ENCODE peak calls at places on chromosomes 6 and 20, in eight cellular contexts. V is stomach, P is spleen, N is heart left ventricle, G is tibial nerve, E is HCT116, H is adrenal gland, J is transverse colon. W is an unnamed sample.

GRCh38 chr6:161951139-161951538 is 677.3 kb upstream of the AGPAT4 start:
- DNase-seq in H (no peak), N (no peak), G (no peak), V (no peak), P (no peak), E (no peak), J (no peak), W (no peak)

GRCh38 chr6:151958332-151958731 is 150.8 kb downstream of the ESR1 start:
- DNase-seq in J (no peak), H (no peak), P (no peak), E (no peak), V (no peak), N (no peak), G (no peak), W (no peak)

GRCh38 chr6:11439017-11439420 is 98.5 kb upstream of the TMEM170B start:
- DNase-seq in N (no peak), V (no peak), J (no peak), P (no peak), H (no peak), E (no peak), G (no peak), W (no peak)

GRCh38 chr20:41058007-41058673 is 29.5 kb downstream of the TOP1 start:
- DNase-seq in N (no peak), V (no peak), G (no peak), P (no peak), E (peak), H (no peak), J (no peak), W (peak)

GRCh38 chr6:37024665-37025337 is 19.3 kb downstream of the FGD2 start:
- DNase-seq in P (peak), N (no peak), V (peak), J (no peak), H (peak), G (no peak), E (peak), W (no peak)

GRCh38 chr20:35171753-35172433 is at the start of gene PROCR:
- DNase-seq in N (peak), V (peak), J (peak), E (peak), G (peak), P (peak), H (peak), W (peak)

GRCh38 chr6:113859349-113860164 is 2.4 kb downstream of the MARCKS start:
- DNase-seq in J (peak), P (peak), E (no peak), G (peak), V (peak), N (peak), H (no peak), W (no peak)

GRCh38 chr6:15066433-15067337 is 179.2 kb upstream of the JARID2 start:
- DNase-seq in G (peak), N (no peak), H (peak), P (peak), J (peak), E (no peak), V (no peak), W (peak)

GRCh38 chr6:111423960-111424846 is 58.8 kb downstream of the REV3L start:
- DNase-seq in P (no peak), G (no peak), V (peak), J (peak), H (peak), N (no peak), E (no peak), W (peak)

GRCh38 chr20:52829111-52829510 is 143.0 kb upstream of the TSHZ2 start:
- DNase-seq in V (no peak), J (no peak), H (no peak), N (no peak), P (no peak), G (no peak), E (no peak), W (no peak)

GRCh38 chr6:81304486-81304885 is 448.0 kb downstream of the TENT5A start:
- DNase-seq in G (no peak), E (no peak), V (no peak), P (no peak), N (no peak), H (no peak), J (no peak), W (no peak)

GRCh38 chr20:37711987-37712961 is 18.4 kb downstream of the CTNNBL1 start:
- DNase-seq in P (no peak), N (no peak), J (no peak), E (no peak), V (peak), H (no peak), G (no peak), W (peak)

GRCh38 chr6:138523347-138524210 is 24.3 kb upstream of the NHSL1 start:
- DNase-seq in G (no peak), E (no peak), H (no peak), N (no peak), P (no peak), V (no peak), J (no peak), W (no peak)

GRCh38 chr20:51204051-51204450 is 181.1 kb upstream of the KCNG1 start:
- DNase-seq in G (no peak), N (no peak), J (no peak), V (no peak), E (no peak), H (no peak), P (no peak), W (no peak)

GRCh38 chr6:34235605-34236422 is 859 bp upstream of the HMGA1 start:
- DNase-seq in J (peak), N (peak), E (no peak), H (peak), G (peak), V (peak), P (peak), W (peak)

GRCh38 chr20:5482791-5483190 is 166.0 kb upstream of the PROKR2 start:
- DNase-seq in G (no peak), P (no peak), J (no peak), N (no peak), V (no peak), E (no peak), H (no peak), W (no peak)

GRCh38 chr6:73121421-73121993 is 103.8 kb downstream of the KHDC1L start:
- DNase-seq in E (no peak), H (no peak), G (no peak), V (no peak), J (no peak), N (no peak), P (no peak), W (no peak)

GRCh38 chr6:131917318-131917717 is 33.9 kb downstream of the CCN2 start:
- DNase-seq in H (no peak), G (no peak), E (no peak), P (no peak), J (no peak), N (no peak), V (no peak), W (no peak)

GRCh38 chr6:13024616-13025015 is 303.7 kb downstream of the TBC1D7 start:
- DNase-seq in N (no peak), V (no peak), J (no peak), H (no peak), P (no peak), G (no peak), E (no peak), W (no peak)

GRCh38 chr6:37371158-37372083 is 17.6 kb downstream of the RNF8 start:
- DNase-seq in N (no peak), H (no peak), G (no peak), P (no peak), V (no peak), J (no peak), E (no peak), W (no peak)

GRCh38 chr6:157647261-157647915 is 175.7 kb upstream of the SNX9 start:
- DNase-seq in G (no peak), J (no peak), E (no peak), H (no peak), P (no peak), V (no peak), N (no peak), W (no peak)

GRCh38 chr6:32416031-32416430 is 9.1 kb upstream of the BTNL2 start:
- DNase-seq in E (no peak), N (no peak), J (no peak), P (no peak), V (no peak), H (no peak), G (no peak), W (no peak)

GRCh38 chr6:157912326-157912725 is 69.3 kb upstream of the SYNJ2 start:
- DNase-seq in N (no peak), E (no peak), J (no peak), H (no peak), V (no peak), G (no peak), P (no peak), W (no peak)

GRCh38 chr6:91094806-91095475 is 508.1 kb upstream of the MAP3K7 start:
- DNase-seq in P (no peak), V (no peak), H (no peak), E (no peak), G (no peak), N (no peak), J (no peak), W (no peak)

GRCh38 chr6:118408863-118409262 is 139.2 kb upstream of the PLN start:
- DNase-seq in H (no peak), E (no peak), P (no peak), G (no peak), V (no peak), J (no peak), N (no peak), W (no peak)

GRCh38 chr6:107434812-107435211 is 24.6 kb downstream of the PDSS2 start:
- DNase-seq in N (no peak), P (no peak), G (no peak), H (no peak), J (no peak), V (no peak), E (no peak), W (no peak)

GRCh38 chr6:93407186-93407585 is 12.2 kb downstream of the EPHA7 start:
- DNase-seq in J (no peak), E (no peak), P (no peak), G (no peak), N (no peak), V (no peak), H (no peak), W (no peak)

GRCh38 chr6:44339763-44340625 is 2.5 kb upstream of the SPATS1 start:
- DNase-seq in E (no peak), J (no peak), G (no peak), N (no peak), V (no peak), P (no peak), H (peak), W (no peak)

GRCh38 chr6:48615041-48615440 is 504.0 kb upstream of the PTCHD4 start:
- DNase-seq in H (no peak), G (no peak), E (no peak), J (no peak), V (no peak), P (no peak), N (no peak), W (no peak)

GRCh38 chr6:44641344-44641743 is 253.8 kb downstream of the CDC5L start:
- DNase-seq in V (no peak), G (no peak), P (no peak), H (no peak), N (no peak), E (no peak), J (no peak), W (no peak)

GRCh38 chr6:3697609-3698008 is 53.9 kb downstream of the PXDC1 start:
- DNase-seq in E (no peak), H (no peak), J (no peak), G (no peak), P (no peak), V (no peak), N (no peak), W (no peak)

GRCh38 chr20:44692932-44693476 is 22.2 kb upstream of the CCN5 start:
- DNase-seq in H (peak), V (peak), G (peak), N (peak), J (peak), E (peak), P (no peak), W (no peak)

DNA sequence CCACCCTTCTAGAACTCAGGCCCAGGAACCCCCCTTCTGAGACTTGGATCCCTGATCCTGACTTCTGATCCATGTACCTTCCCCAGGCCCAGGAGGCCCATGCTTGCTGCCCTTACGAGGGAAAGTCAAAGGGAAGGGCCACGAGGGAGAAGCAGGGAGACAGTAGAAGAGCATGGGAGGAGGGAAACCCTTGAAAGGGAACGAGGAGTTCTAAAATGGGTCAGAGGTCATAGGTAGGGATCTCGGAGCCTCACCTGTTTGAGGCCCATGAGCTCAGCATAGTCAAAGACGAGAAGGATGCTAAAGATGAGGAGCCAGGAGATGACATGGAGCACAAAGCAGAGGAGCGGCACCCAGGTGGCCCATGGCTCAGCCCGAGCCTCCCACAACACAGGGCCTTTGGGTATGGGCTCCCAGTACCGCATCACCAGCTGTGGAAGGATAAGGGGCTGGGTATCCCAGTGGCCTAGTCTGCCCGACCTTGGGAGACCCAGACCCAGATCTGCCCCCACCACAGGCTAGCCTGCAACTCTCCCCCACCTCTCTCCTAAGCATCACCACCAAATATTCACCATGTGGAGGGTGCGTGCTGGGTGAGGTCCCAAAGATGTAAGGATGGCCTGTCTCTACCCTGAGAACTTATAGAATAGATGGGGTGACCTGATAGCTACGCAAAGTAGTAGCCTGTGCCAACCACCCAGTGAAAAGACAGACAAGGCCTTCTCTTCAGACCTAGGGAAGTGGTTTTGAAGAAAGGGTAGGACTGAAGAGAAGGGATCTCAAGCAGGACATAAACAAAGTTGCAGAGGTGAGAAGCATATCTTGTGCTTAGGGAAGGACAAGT is 1.5 kb downstream of the NRM start:
- DNase-seq in V (no peak), G (no peak), H (no peak), J (no peak), N (no peak), P (peak), E (no peak), W (no peak)
- TF ChIP-seq POLR2A in V (no peak), G (no peak), H (no peak), J (no peak), N (no peak), P (no peak), E (no peak), W (no peak)

GRCh38 chr6:70563540-70563939 is 3.2 kb upstream of the SDHAF4 start:
- DNase-seq in N (no peak), E (no peak), P (no peak), G (no peak), H (peak), V (no peak), J (no peak), W (no peak)

GRCh38 chr6:70566751-70567382 is at the start of gene SDHAF4:
- DNase-seq in E (peak), G (peak), P (peak), H (peak), J (peak), V (peak), N (peak), W (peak)
- TF ChIP-seq POLR2A in E (peak), G (peak), P (no peak), H (no peak), J (peak), V (no peak), N (peak), W (peak)

GRCh38 chr6:39887692-39888450 is 46.4 kb downstream of the MOCS1 start:
- DNase-seq in H (peak), J (peak), V (peak), G (peak), E (no peak), N (peak), P (no peak), W (no peak)
- TF ChIP-seq POLR2A in H (no peak), J (no peak), V (no peak), G (no peak), E (no peak), N (no peak), P (no peak), W (no peak)

DNA sequence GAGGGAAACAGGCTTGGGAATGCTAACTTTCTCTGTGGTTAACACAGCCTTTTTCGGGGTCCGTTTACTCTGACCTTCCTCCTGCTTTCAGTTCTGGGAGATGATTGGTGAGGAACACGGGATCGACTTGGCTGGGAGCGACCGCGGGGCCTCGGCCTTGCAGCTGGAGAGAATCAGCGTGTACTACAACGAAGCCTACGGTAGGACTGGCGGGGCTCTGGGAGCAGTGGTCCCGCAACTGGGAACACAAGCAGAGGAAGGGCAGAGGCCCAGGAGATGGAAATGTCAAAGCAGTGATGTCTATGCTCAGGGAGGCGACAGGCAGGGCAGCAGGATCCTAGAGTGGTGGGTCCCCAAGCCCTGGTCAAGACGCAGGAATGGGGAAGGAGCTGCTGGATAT is 3.5 kb downstream of the TUBB1 start:
- DNase-seq in J (no peak), V (no peak), N (no peak), H (no peak), P (peak), G (no peak), E (no peak), W (no peak)
- TF ChIP-seq POLR2A in J (no peak), V (no peak), N (no peak), H (no peak), P (no peak), G (no peak), E (no peak), W (no peak)

GRCh38 chr20:62365814-62366369 is 1.2 kb downstream of the LAMA5 start:
- DNase-seq in H (peak), N (peak), G (no peak), E (no peak), V (no peak), J (peak), P (no peak), W (no peak)

GRCh38 chr20:62367483-62368302 is 581 bp upstream of the LAMA5 start:
- DNase-seq in G (no peak), V (peak), N (peak), J (peak), H (peak), P (no peak), E (no peak), W (peak)

GRCh38 chr20:62366370-62367135 is 559 bp downstream of the LAMA5 start:
- DNase-seq in V (no peak), E (no peak), G (no peak), P (no peak), N (peak), H (no peak), J (no peak), W (no peak)

GRCh38 chr20:62368303-62368628 is 1.2 kb upstream of the LAMA5 start:
- DNase-seq in G (no peak), P (no peak), H (no peak), V (no peak), N (no peak), E (no peak), J (no peak), W (no peak)

DNA sequence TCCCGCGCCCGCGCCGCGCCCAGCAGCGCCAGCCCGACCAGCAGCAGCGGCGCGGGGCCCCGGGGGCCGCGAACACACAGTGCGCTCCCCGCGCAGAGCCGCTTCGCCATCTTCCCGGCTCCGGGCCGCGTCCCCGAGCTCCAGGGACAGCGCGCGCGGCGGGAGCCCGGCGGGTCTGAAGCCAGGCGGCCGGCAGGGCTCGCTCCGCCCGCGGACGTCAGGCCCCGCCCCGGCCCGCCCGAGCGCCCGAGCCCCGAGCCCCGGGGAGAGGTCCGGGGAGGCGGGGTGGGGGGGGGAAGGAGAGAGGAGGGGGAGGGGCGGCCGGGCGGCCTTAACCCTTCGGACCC is at the start of gene LAMA5:
- DNase-seq in P (no peak), J (peak), E (no peak), N (peak), G (no peak), V (peak), H (peak), W (peak)
- TF ChIP-seq POLR2A in P (no peak), J (no peak), E (peak), N (peak), G (no peak), V (no peak), H (peak), W (no peak)

GRCh38 chr20:20710847-20711315 is 1.6 kb downstream of the RALGAPA2 start:
- DNase-seq in P (no peak), E (no peak), J (peak), G (no peak), H (no peak), N (no peak), V (peak), W (peak)

GRCh38 chr20:20713244-20713765 is 861 bp upstream of the RALGAPA2 start:
- DNase-seq in P (peak), E (no peak), V (no peak), H (peak), G (no peak), J (peak), N (no peak), W (no peak)

GRCh38 chr20:20711413-20711812 is 1.0 kb downstream of the RALGAPA2 start:
- DNase-seq in N (no peak), V (no peak), P (peak), H (no peak), J (peak), E (no peak), G (no peak), W (no peak)

GRCh38 chr20:20712004-20712473 is 405 bp downstream of the RALGAPA2 start:
- DNase-seq in G (no peak), N (no peak), J (peak), H (peak), P (no peak), V (peak), E (no peak), W (no peak)

DNA sequence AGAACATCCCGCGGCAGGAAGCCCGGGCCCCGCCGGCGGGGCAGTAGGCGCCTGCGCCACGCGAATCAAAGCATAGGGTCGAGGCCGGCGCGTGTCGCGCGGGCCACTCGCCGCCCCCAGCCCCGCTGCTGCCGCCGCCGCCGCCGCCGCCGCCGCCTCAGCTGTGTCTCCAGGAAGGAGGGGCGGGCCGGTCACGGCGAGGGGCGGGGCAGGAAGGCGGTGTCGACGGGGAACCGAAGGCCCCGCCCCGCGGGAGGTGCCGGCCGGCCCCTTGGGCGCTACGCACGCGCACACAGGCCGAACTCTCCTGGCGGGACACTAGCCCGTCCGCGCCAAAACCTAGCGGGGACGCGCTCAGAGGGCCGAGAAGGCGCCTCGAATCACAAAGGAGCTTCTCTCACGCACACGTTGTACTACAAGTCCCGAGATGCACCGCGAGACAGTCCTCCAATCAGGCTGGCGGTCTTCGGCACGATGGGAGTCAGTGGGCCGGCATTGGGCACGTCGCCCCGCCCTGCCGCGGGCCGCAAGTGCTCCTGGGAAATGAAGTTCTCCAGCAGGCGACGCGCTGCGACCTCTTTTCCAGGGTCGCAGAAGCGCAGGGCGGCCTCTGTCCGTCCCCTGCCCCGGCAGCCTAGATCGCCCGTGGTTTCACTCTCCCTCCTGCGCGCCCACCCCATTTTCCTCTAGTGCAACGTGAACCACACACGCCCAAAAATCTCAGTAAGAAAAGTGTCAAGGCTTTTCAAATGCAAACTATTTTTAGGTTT is at the start of gene RALGAPA2:
- DNase-seq in P (peak), J (peak), H (peak), G (peak), N (peak), V (peak), E (peak), W (peak)
- TF ChIP-seq POLR2A in P (peak), J (no peak), H (peak), G (peak), N (peak), V (no peak), E (no peak), W (no peak)

GRCh38 chr6:391559-392440 is at the start of gene IRF4:
- DNase-seq in N (no peak), P (peak), V (no peak), H (no peak), J (peak), G (no peak), E (no peak), W (no peak)
- TF ChIP-seq POLR2A in N (no peak), P (no peak), V (no peak), H (no peak), J (peak), G (no peak), E (no peak), W (no peak)